ENCODE peak calls at places on chromosomes 2 and 18, in six cellular contexts. One of them, this sample, is unnamed.

GRCh38 chr18:63683890-63684289 is 18.9 kb upstream of the SERPINB11 start:
- DNase-seq in tibial artery: no peak
- DNase-seq in lower leg skin: no peak
- DNase-seq in fibroblast of pulmonary artery: no peak
- DNase-seq in kidney: no peak
- DNase-seq in IMR-90: peak
- DNase-seq in this sample: no peak

GRCh38 chr2:31535753-31536152 is 45.0 kb downstream of the SRD5A2 start:
- DNase-seq in IMR-90: no peak
- DNase-seq in fibroblast of pulmonary artery: no peak
- DNase-seq in kidney: no peak
- DNase-seq in lower leg skin: no peak
- DNase-seq in tibial artery: no peak
- DNase-seq in this sample: no peak

GRCh38 chr18:2855560-2856350 is 8.9 kb downstream of the EMILIN2 start:
- DNase-seq in tibial artery: no peak
- DNase-seq in IMR-90: no peak
- DNase-seq in lower leg skin: no peak
- DNase-seq in fibroblast of pulmonary artery: no peak
- DNase-seq in kidney: no peak
- DNase-seq in this sample: no peak

GRCh38 chr18:56298935-56299334 is 339.5 kb downstream of the TXNL1 start:
- DNase-seq in kidney: no peak
- DNase-seq in lower leg skin: no peak
- DNase-seq in fibroblast of pulmonary artery: peak
- DNase-seq in tibial artery: no peak
- DNase-seq in IMR-90: peak
- DNase-seq in this sample: no peak

GRCh38 chr2:235609321-235609720 is 115.5 kb downstream of the AGAP1 start:
- DNase-seq in IMR-90: no peak
- DNase-seq in kidney: no peak
- DNase-seq in tibial artery: no peak
- DNase-seq in fibroblast of pulmonary artery: no peak
- DNase-seq in lower leg skin: no peak
- DNase-seq in this sample: no peak

GRCh38 chr2:217120429-217120828 is 260.6 kb upstream of the TNP1 start:
- DNase-seq in tibial artery: no peak
- DNase-seq in fibroblast of pulmonary artery: no peak
- DNase-seq in lower leg skin: no peak
- DNase-seq in IMR-90: no peak
- DNase-seq in kidney: no peak
- DNase-seq in this sample: no peak

GRCh38 chr2:47035615-47036488 is 119.3 kb downstream of the STPG4 start:
- DNase-seq in kidney: no peak
- DNase-seq in fibroblast of pulmonary artery: no peak
- DNase-seq in lower leg skin: no peak
- DNase-seq in tibial artery: no peak
- DNase-seq in IMR-90: no peak
- DNase-seq in this sample: no peak

GRCh38 chr18:63520053-63520452 is 22.1 kb upstream of the SERPINB12 start:
- DNase-seq in kidney: no peak
- DNase-seq in lower leg skin: no peak
- DNase-seq in IMR-90: no peak
- DNase-seq in fibroblast of pulmonary artery: no peak
- DNase-seq in tibial artery: no peak
- DNase-seq in this sample: no peak

GRCh38 chr2:120963997-120964396 is 228.3 kb downstream of the GLI2 start:
- DNase-seq in tibial artery: no peak
- DNase-seq in IMR-90: peak
- DNase-seq in kidney: no peak
- DNase-seq in lower leg skin: no peak
- DNase-seq in fibroblast of pulmonary artery: no peak
- DNase-seq in this sample: no peak

GRCh38 chr2:12957251-12957650 is 240.5 kb downstream of the TRIB2 start:
- DNase-seq in IMR-90: no peak
- DNase-seq in tibial artery: no peak
- DNase-seq in fibroblast of pulmonary artery: no peak
- DNase-seq in lower leg skin: no peak
- DNase-seq in kidney: no peak
- DNase-seq in this sample: no peak

GRCh38 chr2:181306785-181307184 is 150.4 kb upstream of the ITGA4 start:
- DNase-seq in lower leg skin: no peak
- DNase-seq in kidney: no peak
- DNase-seq in tibial artery: no peak
- DNase-seq in IMR-90: peak
- DNase-seq in fibroblast of pulmonary artery: no peak
- DNase-seq in this sample: no peak

GRCh38 chr2:128642801-128643200 is 324.1 kb upstream of the HS6ST1 start:
- DNase-seq in kidney: peak
- DNase-seq in tibial artery: no peak
- DNase-seq in IMR-90: no peak
- DNase-seq in fibroblast of pulmonary artery: no peak
- DNase-seq in lower leg skin: no peak
- DNase-seq in this sample: no peak

GRCh38 chr2:62570861-62571698 is 65.1 kb upstream of the TMEM17 start:
- DNase-seq in tibial artery: no peak
- DNase-seq in lower leg skin: no peak
- DNase-seq in IMR-90: no peak
- DNase-seq in fibroblast of pulmonary artery: no peak
- DNase-seq in kidney: peak
- DNase-seq in this sample: no peak

GRCh38 chr2:62569907-62570793 is 64.2 kb upstream of the TMEM17 start:
- DNase-seq in IMR-90: no peak
- DNase-seq in fibroblast of pulmonary artery: no peak
- DNase-seq in kidney: no peak
- DNase-seq in tibial artery: no peak
- DNase-seq in lower leg skin: no peak
- DNase-seq in this sample: no peak

GRCh38 chr2:62568074-62568473 is 62.1 kb upstream of the TMEM17 start:
- DNase-seq in IMR-90: no peak
- DNase-seq in kidney: no peak
- DNase-seq in fibroblast of pulmonary artery: no peak
- DNase-seq in tibial artery: no peak
- DNase-seq in lower leg skin: no peak
- DNase-seq in this sample: no peak

GRCh38 chr2:62566847-62567246 is 60.9 kb upstream of the TMEM17 start:
- DNase-seq in lower leg skin: no peak
- DNase-seq in kidney: no peak
- DNase-seq in tibial artery: no peak
- DNase-seq in fibroblast of pulmonary artery: no peak
- DNase-seq in IMR-90: no peak
- DNase-seq in this sample: no peak

GRCh38 chr2:62568983-62569837 is 63.2 kb upstream of the TMEM17 start:
- DNase-seq in kidney: no peak
- DNase-seq in IMR-90: peak
- DNase-seq in lower leg skin: no peak
- DNase-seq in fibroblast of pulmonary artery: no peak
- DNase-seq in tibial artery: no peak
- DNase-seq in this sample: no peak
- H3K4me3 ChIP-seq in kidney: no peak
- H3K4me3 ChIP-seq in IMR-90: no peak
- H3K4me3 ChIP-seq in lower leg skin: no peak
- H3K4me3 ChIP-seq in fibroblast of pulmonary artery: no peak
- H3K4me3 ChIP-seq in tibial artery: no peak
- H3K4me3 ChIP-seq in this sample: no peak

GRCh38 chr2:174594451-174594850 is 3.2 kb downstream of the WIPF1 start:
- DNase-seq in kidney: no peak
- DNase-seq in lower leg skin: no peak
- DNase-seq in IMR-90: no peak
- DNase-seq in tibial artery: no peak
- DNase-seq in fibroblast of pulmonary artery: no peak
- DNase-seq in this sample: no peak

GRCh38 chr2:174596994-174597346 is 634 bp downstream of the WIPF1 start:
- DNase-seq in lower leg skin: no peak
- DNase-seq in kidney: no peak
- DNase-seq in fibroblast of pulmonary artery: no peak
- DNase-seq in IMR-90: peak
- DNase-seq in tibial artery: no peak
- DNase-seq in this sample: no peak

GRCh38 chr2:174597347-174598047 is at the start of gene WIPF1:
- DNase-seq in IMR-90: peak
- DNase-seq in fibroblast of pulmonary artery: peak
- DNase-seq in lower leg skin: no peak
- DNase-seq in kidney: no peak
- DNase-seq in tibial artery: no peak
- DNase-seq in this sample: peak

GRCh38 chr2:174595415-174595814 is 2.2 kb downstream of the WIPF1 start:
- DNase-seq in kidney: no peak
- DNase-seq in tibial artery: no peak
- DNase-seq in IMR-90: no peak
- DNase-seq in lower leg skin: no peak
- DNase-seq in fibroblast of pulmonary artery: no peak
- DNase-seq in this sample: no peak

GRCh38 chr2:174595904-174596397 is 1.7 kb downstream of the WIPF1 start:
- DNase-seq in IMR-90: no peak
- DNase-seq in kidney: no peak
- DNase-seq in tibial artery: no peak
- DNase-seq in fibroblast of pulmonary artery: no peak
- DNase-seq in lower leg skin: no peak
- DNase-seq in this sample: no peak
- H3K4me3 ChIP-seq in IMR-90: no peak
- H3K4me3 ChIP-seq in kidney: no peak
- H3K4me3 ChIP-seq in tibial artery: peak
- H3K4me3 ChIP-seq in fibroblast of pulmonary artery: no peak
- H3K4me3 ChIP-seq in lower leg skin: no peak
- H3K4me3 ChIP-seq in this sample: peak

DNA sequence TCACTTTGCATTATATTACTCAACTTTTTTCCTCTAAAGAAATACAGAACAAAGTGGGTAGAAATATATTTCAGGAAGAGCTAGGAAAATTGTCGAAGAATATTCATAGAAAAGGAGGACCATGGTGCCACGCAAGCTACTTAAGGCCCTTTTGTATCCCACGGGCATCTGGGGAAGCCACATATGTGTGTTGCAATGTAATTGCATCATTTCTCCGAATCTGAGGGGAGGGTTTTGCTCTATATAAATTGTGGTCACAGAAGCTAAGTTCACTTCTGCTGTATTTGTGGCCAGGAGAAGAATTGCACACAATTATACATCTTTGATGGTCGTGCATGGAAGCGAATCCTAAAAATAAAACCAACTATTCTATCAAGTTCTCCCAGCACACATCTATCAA is 360.3 kb downstream of the IRS1 start:
- DNase-seq in tibial artery: no peak
- DNase-seq in kidney: no peak
- DNase-seq in IMR-90: peak
- DNase-seq in fibroblast of pulmonary artery: no peak
- DNase-seq in lower leg skin: no peak
- DNase-seq in this sample: no peak
- H3K4me3 ChIP-seq in tibial artery: no peak
- H3K4me3 ChIP-seq in kidney: no peak
- H3K4me3 ChIP-seq in IMR-90: no peak
- H3K4me3 ChIP-seq in fibroblast of pulmonary artery: no peak
- H3K4me3 ChIP-seq in lower leg skin: no peak
- H3K4me3 ChIP-seq in this sample: no peak

DNA sequence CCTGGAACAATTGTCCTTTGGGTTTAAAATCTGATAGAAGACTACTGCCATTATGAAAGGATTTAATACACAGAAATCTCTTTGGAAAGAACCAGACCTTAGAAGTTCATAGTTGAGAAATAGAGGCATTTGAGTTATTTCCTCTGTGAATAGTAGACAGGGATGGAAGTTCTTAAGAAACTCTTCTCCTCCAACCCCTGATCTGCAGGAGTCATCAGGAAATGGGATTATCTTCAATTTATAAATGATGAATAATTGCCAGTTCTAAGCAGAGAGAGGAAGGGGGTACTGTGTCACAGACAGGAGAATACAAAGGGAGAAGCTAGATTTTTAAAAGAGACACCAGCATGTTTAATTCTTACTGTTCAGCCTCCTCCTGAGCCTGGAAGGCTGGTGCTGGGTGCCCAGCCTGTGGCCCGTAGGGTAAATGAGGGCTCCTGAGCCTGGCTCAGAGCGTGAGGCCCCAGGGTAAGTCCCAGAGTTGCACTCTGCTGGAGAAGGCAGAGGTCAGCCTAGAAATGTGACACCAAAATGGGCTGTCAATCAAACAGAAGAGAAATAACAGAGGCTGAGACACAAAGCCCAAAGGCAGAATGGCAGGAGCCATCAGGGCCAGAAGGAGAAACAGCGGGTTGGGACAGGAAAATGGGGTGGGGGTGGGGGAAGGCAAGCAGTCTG is 58.2 kb upstream of the PKDCC start:
- DNase-seq in fibroblast of pulmonary artery: peak
- DNase-seq in tibial artery: no peak
- DNase-seq in kidney: no peak
- DNase-seq in IMR-90: peak
- DNase-seq in lower leg skin: no peak
- DNase-seq in this sample: no peak
- H3K4me3 ChIP-seq in fibroblast of pulmonary artery: no peak
- H3K4me3 ChIP-seq in tibial artery: no peak
- H3K4me3 ChIP-seq in kidney: no peak
- H3K4me3 ChIP-seq in IMR-90: no peak
- H3K4me3 ChIP-seq in lower leg skin: no peak
- H3K4me3 ChIP-seq in this sample: no peak

DNA sequence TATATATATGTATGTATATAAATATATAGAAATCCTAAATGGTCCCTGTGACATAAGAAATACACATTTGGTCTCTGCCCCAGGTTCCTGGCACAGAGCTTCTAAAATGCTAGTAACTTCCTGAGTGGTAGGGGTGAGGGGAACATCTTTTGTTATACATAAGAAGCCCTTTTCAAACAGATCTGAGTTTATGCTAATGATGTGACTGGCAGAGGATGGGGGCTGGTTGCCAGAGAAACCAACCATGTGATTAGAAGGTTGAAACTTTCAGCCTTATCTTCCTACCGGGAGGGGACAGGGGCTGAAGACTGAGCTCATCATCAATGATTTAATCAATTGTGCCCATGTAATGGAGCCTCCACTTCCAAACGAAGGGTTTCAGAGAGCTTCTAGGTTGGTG is 16.3 kb downstream of the MFSD2B start:
- DNase-seq in fibroblast of pulmonary artery: no peak
- DNase-seq in kidney: no peak
- DNase-seq in IMR-90: no peak
- DNase-seq in lower leg skin: no peak
- DNase-seq in tibial artery: no peak
- DNase-seq in this sample: no peak
- H3K4me3 ChIP-seq in fibroblast of pulmonary artery: no peak
- H3K4me3 ChIP-seq in kidney: no peak
- H3K4me3 ChIP-seq in IMR-90: no peak
- H3K4me3 ChIP-seq in lower leg skin: no peak
- H3K4me3 ChIP-seq in tibial artery: no peak
- H3K4me3 ChIP-seq in this sample: no peak

GRCh38 chr18:26865557-26865956 is at the start of gene AQP4:
- DNase-seq in IMR-90: no peak
- DNase-seq in kidney: peak
- DNase-seq in tibial artery: no peak
- DNase-seq in fibroblast of pulmonary artery: no peak
- DNase-seq in lower leg skin: no peak
- DNase-seq in this sample: no peak

GRCh38 chr18:26862084-26862483 is 3.4 kb downstream of the AQP4 start:
- DNase-seq in kidney: no peak
- DNase-seq in lower leg skin: no peak
- DNase-seq in IMR-90: no peak
- DNase-seq in tibial artery: no peak
- DNase-seq in fibroblast of pulmonary artery: no peak
- DNase-seq in this sample: no peak

GRCh38 chr18:26864658-26865057 is 849 bp downstream of the AQP4 start:
- DNase-seq in lower leg skin: no peak
- DNase-seq in fibroblast of pulmonary artery: no peak
- DNase-seq in tibial artery: no peak
- DNase-seq in kidney: no peak
- DNase-seq in IMR-90: no peak
- DNase-seq in this sample: no peak

GRCh38 chr18:26863122-26863879 is 2.2 kb downstream of the AQP4 start:
- DNase-seq in lower leg skin: peak
- DNase-seq in tibial artery: peak
- DNase-seq in fibroblast of pulmonary artery: no peak
- DNase-seq in IMR-90: no peak
- DNase-seq in kidney: peak
- DNase-seq in this sample: no peak

GRCh38 chr18:26863921-26864497 is 1.5 kb downstream of the AQP4 start:
- DNase-seq in kidney: no peak
- DNase-seq in fibroblast of pulmonary artery: no peak
- DNase-seq in IMR-90: no peak
- DNase-seq in lower leg skin: no peak
- DNase-seq in tibial artery: no peak
- DNase-seq in this sample: no peak
- H3K4me3 ChIP-seq in kidney: no peak
- H3K4me3 ChIP-seq in fibroblast of pulmonary artery: no peak
- H3K4me3 ChIP-seq in IMR-90: no peak
- H3K4me3 ChIP-seq in lower leg skin: no peak
- H3K4me3 ChIP-seq in tibial artery: no peak
- H3K4me3 ChIP-seq in this sample: no peak